ENCODE peak calls at places on chromosomes 13 and 19, in nine cellular contexts. D is GM06990, W is OCI-LY7, E is IMR-90, T is tibial nerve, Q is uterus, F is body of pancreas, Y is upper lobe of right lung, M is keratinocyte. O is an unnamed sample. For H3K36me3, the result is how much of the 10 kb centered on the place peaks cover.

GRCh38 chr13:90686438-90686837 is 661.0 kb upstream of the MIR17HG start:
- DNase-seq in E (peak), D (no peak), M (no peak), Y (no peak), W (no peak), T (no peak), F (no peak), Q (no peak), O (no peak)

GRCh38 chr13:106986687-106987434 is 418.9 kb upstream of the ARGLU1 start:
- DNase-seq in M (no peak), D (no peak), E (no peak), F (no peak), T (no peak), W (no peak), Q (no peak), Y (no peak), O (no peak)

GRCh38 chr13:21849323-21849722 is 178.4 kb downstream of the FGF9 start:
- DNase-seq in Y (no peak), E (peak), F (peak), Q (no peak), T (no peak), D (no peak), M (no peak), W (peak), O (peak)

GRCh38 chr19:48539503-48540096 is 12.4 kb upstream of the SULT2B1 start:
- DNase-seq in M (no peak), D (no peak), T (no peak), Q (no peak), Y (no peak), F (no peak), E (peak), W (no peak), O (peak)

GRCh38 chr13:74891610-74892009 is 590.4 kb downstream of the TBC1D4 start:
- DNase-seq in Y (no peak), W (no peak), E (peak), F (no peak), M (no peak), T (no peak), D (no peak), Q (no peak), O (no peak)

GRCh38 chr19:8858260-8858659 is 26.1 kb downstream of the MBD3L1 start:
- DNase-seq in W (no peak), Y (no peak), Q (no peak), E (no peak), F (no peak), D (no peak), M (no peak), T (no peak), O (no peak)

GRCh38 chr19:8363803-8364771 is at the start of gene ANGPTL4:
- DNase-seq in Q (peak), E (peak), D (no peak), F (peak), Y (peak), M (no peak), T (peak), W (no peak), O (peak)

GRCh38 chr13:37752156-37752555 is 117.4 kb downstream of the TRPC4 start:
- DNase-seq in F (no peak), E (no peak), D (no peak), Y (no peak), Q (no peak), W (no peak), T (no peak), M (no peak), O (no peak)

GRCh38 chr13:34179481-34179880 is 361.5 kb downstream of the RFC3 start:
- DNase-seq in Y (no peak), F (no peak), Q (no peak), W (no peak), E (peak), D (no peak), M (no peak), T (no peak), O (no peak)

GRCh38 chr13:75861786-75862185 is 225.7 kb downstream of the LMO7 start:
- DNase-seq in Y (no peak), Q (no peak), F (no peak), W (no peak), T (no peak), E (peak), D (no peak), M (no peak), O (no peak)

GRCh38 chr13:79901336-79901735 is 420.4 kb downstream of the NDFIP2 start:
- DNase-seq in Y (no peak), M (no peak), W (no peak), T (no peak), F (no peak), Q (no peak), D (no peak), E (peak), O (no peak)

GRCh38 chr13:42137856-42138537 is 89.5 kb downstream of the DGKH start:
- DNase-seq in M (no peak), Q (no peak), D (peak), E (peak), F (no peak), W (no peak), Y (no peak), T (no peak), O (no peak)

GRCh38 chr19:49592486-49593232 is 1.7 kb downstream of the PRR12 start:
- DNase-seq in Y (no peak), D (no peak), W (peak), M (no peak), Q (no peak), F (no peak), E (no peak), T (no peak), O (peak)

GRCh38 chr19:31499826-31500539 is 150.7 kb upstream of the TSHZ3 start:
- DNase-seq in Q (no peak), F (no peak), Y (no peak), E (no peak), W (no peak), M (no peak), D (no peak), T (no peak), O (no peak)

GRCh38 chr19:12872941-12873890 is 8.0 kb downstream of the DNASE2 start:
- DNase-seq in F (peak), D (no peak), Y (peak), M (peak), T (no peak), W (peak), Q (no peak), E (peak), O (peak)

GRCh38 chr13:75736132-75736531 is 100.0 kb downstream of the LMO7 start:
- DNase-seq in D (no peak), W (no peak), M (no peak), Q (no peak), Y (no peak), F (no peak), E (no peak), T (no peak), O (no peak)

GRCh38 chr19:18171605-18172327 is 1.8 kb upstream of the IFI30 start:
- DNase-seq in F (no peak), W (no peak), T (no peak), E (no peak), M (no peak), Y (peak), D (peak), Q (no peak), O (no peak)

GRCh38 chr13:52786747-52787146 is 47.1 kb upstream of the CNMD start:
- DNase-seq in Q (no peak), T (no peak), W (no peak), F (no peak), D (no peak), M (no peak), Y (no peak), E (no peak), O (no peak)

GRCh38 chr13:73059460-73060250 is 850 bp downstream of the KLF5 start:
- DNase-seq in Q (peak), Y (peak), E (peak), T (no peak), D (no peak), F (peak), M (no peak), W (peak), O (peak)

GRCh38 chr13:98344392-98344791 is 167.3 kb upstream of the RNF113B start:
- DNase-seq in D (no peak), M (no peak), T (no peak), Q (no peak), Y (no peak), W (no peak), E (no peak), F (no peak), O (no peak)

GRCh38 chr13:20109037-20109436 is 51.8 kb downstream of the GJA3 start:
- DNase-seq in D (no peak), Q (no peak), E (no peak), M (no peak), T (no peak), F (no peak), Y (no peak), W (no peak), O (no peak)

GRCh38 chr19:14519860-14520407 is 1.7 kb upstream of the DNAJB1 start:
- DNase-seq in M (peak), E (peak), W (no peak), Y (no peak), F (peak), Q (no peak), D (no peak), T (no peak), O (no peak)

GRCh38 chr13:43284162-43284561 is 260.8 kb downstream of the DNAJC15 start:
- DNase-seq in Y (no peak), M (no peak), W (no peak), Q (no peak), E (peak), D (no peak), T (no peak), F (no peak), O (no peak)

GRCh38 chr19:39795001-39795400 is 16.3 kb downstream of the LEUTX start:
- DNase-seq in F (no peak), M (no peak), T (no peak), Q (no peak), E (no peak), Y (no peak), D (peak), W (peak), O (no peak)

GRCh38 chr13:50230365-50230978 is 215.2 kb downstream of the KCNRG start:
- DNase-seq in T (no peak), D (no peak), Y (no peak), E (peak), W (no peak), Q (no peak), F (no peak), M (no peak), O (peak)

GRCh38 chr19:29111581-29111980 is 101.4 kb downstream of the UQCRFS1 start:
- DNase-seq in Q (no peak), W (no peak), T (no peak), F (no peak), D (no peak), Y (no peak), M (no peak), E (no peak), O (no peak)

GRCh38 chr19:57563547-57563946 is 3.9 kb upstream of the ZNF550 start:
- DNase-seq in E (no peak), T (no peak), F (no peak), Y (no peak), M (no peak), Q (no peak), D (no peak), W (no peak), O (no peak)

GRCh38 chr13:66886248-66886647 is 343.9 kb downstream of the PCDH9 start:
- DNase-seq in Y (no peak), T (no peak), F (no peak), W (peak), E (no peak), D (no peak), Q (no peak), M (no peak), O (no peak)

GRCh38 chr19:55041627-55042343 is 3.7 kb upstream of the GP6 start:
- DNase-seq in M (no peak), F (no peak), W (no peak), Q (no peak), T (no peak), Y (peak), E (no peak), D (no peak), O (no peak)

GRCh38 chr13:48078251-48078656 is 16.6 kb downstream of the MED4 start:
- DNase-seq in M (no peak), E (no peak), W (peak), F (no peak), Y (no peak), T (no peak), Q (no peak), D (peak), O (peak)

GRCh38 chr19:3908266-3909054 is 24.4 kb upstream of the NMRK2 start:
- DNase-seq in D (no peak), W (no peak), F (no peak), E (no peak), Q (no peak), T (no peak), M (no peak), Y (no peak), O (no peak)

GRCh38 chr13:22311734-22312404 is 641.0 kb downstream of the FGF9 start:
- DNase-seq in Y (no peak), M (no peak), Q (no peak), W (no peak), E (no peak), F (no peak), T (no peak), D (no peak), O (no peak)

GRCh38 chr19:50602935-50603334 is 34.7 kb upstream of the LRRC4B start:
- DNase-seq in M (no peak), E (no peak), T (no peak), Y (no peak), W (no peak), Q (no peak), D (no peak), F (no peak), O (no peak)

GRCh38 chr19:16371540-16371986 is 46.9 kb downstream of the KLF2 start:
- DNase-seq in Y (peak), M (no peak), T (no peak), E (no peak), Q (no peak), W (peak), F (no peak), D (peak), O (peak)

GRCh38 chr19:35868172-35868822 is at the start of gene APLP1:
- DNase-seq in Y (peak), M (no peak), Q (peak), F (peak), E (no peak), D (peak), T (no peak), W (peak), O (peak)

DNA sequence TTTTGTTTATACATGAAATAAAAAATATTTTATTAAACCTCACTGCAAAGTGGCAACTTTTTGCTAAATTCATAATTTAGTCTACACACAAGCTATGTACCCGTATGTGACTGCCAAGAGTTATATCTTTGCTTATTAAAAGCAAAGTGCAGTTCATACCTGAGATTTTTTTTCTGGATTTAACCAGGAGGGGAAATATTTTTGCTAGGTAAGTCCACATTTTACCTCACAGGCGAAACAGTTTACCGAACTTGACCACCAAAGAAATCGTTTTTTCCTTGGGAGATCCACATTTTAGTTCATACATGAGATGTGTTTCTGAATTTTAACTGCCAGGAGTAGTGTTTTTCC is 12.2 kb upstream of the JSRP1 start:
- DNase-seq in E (no peak), Y (no peak), W (no peak), Q (no peak), D (no peak), T (no peak), M (no peak), F (no peak), O (no peak)
- H3K4me3 ChIP-seq in E (no peak), Y (peak), W (peak), Q (no peak), D (peak), T (no peak), M (no peak), F (no peak), O (no peak)

GRCh38 chr13:110681868-110682550 is 23.9 kb downstream of the CARS2 start:
- DNase-seq in M (no peak), D (no peak), F (no peak), W (no peak), E (no peak), Y (no peak), T (no peak), Q (no peak), O (no peak)

GRCh38 chr13:110684388-110685056 is 21.4 kb downstream of the CARS2 start:
- DNase-seq in D (no peak), M (no peak), Y (no peak), T (no peak), E (no peak), F (no peak), W (no peak), Q (peak), O (peak)

GRCh38 chr13:110683921-110684320 is 22.0 kb downstream of the CARS2 start:
- DNase-seq in T (no peak), W (no peak), Q (no peak), D (no peak), Y (no peak), E (no peak), F (no peak), M (no peak), O (no peak)

GRCh38 chr13:110682746-110683145 is 23.2 kb downstream of the CARS2 start:
- DNase-seq in F (no peak), E (no peak), Y (no peak), Q (no peak), M (no peak), W (no peak), T (no peak), D (no peak), O (no peak)

DNA sequence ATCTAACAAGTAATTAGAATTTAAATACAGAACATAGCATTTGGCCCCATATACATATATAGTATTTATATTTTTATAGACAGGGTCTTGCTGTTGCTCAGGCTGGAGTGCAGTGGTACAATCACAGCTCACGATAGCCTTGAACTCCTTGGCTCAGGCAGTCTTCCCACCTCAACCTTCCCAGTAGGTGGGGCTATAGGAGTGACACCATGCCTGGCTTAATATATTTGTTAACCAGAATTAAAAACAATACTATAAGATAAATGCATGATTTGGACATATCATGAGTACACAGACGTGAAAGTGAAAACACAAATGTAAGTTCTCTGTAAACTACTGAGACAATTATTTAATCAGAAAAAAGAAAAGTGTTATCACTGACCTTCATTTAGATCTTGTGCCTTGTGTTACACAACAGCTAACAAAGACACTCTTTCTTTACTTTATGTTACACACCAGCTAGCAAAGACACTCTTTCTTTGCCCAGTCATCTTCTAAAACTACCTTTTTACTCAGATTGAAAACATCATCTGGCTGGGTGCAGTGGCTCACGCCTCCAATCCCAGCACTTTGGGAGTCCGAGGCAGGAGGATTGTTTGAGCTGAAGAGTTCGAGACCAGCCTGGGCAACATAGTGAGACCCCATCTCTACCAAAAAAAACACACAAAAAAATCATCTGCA is 22.6 kb downstream of the CARS2 start:
- DNase-seq in D (no peak), F (no peak), Q (no peak), Y (no peak), W (no peak), E (peak), T (no peak), M (no peak), O (peak)
- H3K36me3 ChIP-seq in D (under half), F (under half), Q (under half), Y (half or more), W (half or more), E (half or more), T (under half), M (under half), O (under half)

GRCh38 chr19:38399081-38399480 is 3.8 kb upstream of the FAM98C start:
- DNase-seq in D (no peak), E (no peak), Y (no peak), T (no peak), F (no peak), W (no peak), Q (no peak), M (no peak), O (no peak)
- H3K4me3 ChIP-seq in D (no peak), E (no peak), Y (no peak), T (no peak), F (no peak), W (no peak), Q (no peak), M (no peak), O (no peak)

DNA sequence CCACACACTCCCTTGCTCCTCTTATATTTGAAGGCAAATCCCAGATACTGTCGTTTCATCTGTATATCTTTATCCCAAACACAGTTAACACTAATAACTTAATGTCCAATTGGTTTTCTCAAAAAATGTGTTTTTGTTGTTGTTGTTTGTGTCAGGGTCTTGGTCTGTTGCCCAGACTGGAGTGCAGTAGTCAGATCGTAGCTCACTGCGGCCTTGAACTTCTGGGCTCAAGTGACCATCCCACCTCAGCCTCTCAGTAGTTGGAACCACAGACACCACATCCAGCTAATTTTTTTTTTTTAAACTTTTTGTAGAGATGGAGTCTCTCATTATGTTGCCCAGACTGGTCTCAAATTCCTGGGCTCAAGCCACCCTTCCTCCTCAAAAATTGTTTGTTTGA is 137.7 kb downstream of the PDS5B start:
- DNase-seq in F (no peak), D (no peak), E (no peak), M (no peak), W (no peak), Y (no peak), Q (no peak), T (no peak), O (no peak)
- H3K36me3 ChIP-seq in F (under half), D (under half), E (under half), M (under half), W (half or more), Y (under half), Q (under half), T (under half), O (under half)

GRCh38 chr13:33128134-33128533 is 111.9 kb downstream of the KL start:
- DNase-seq in T (no peak), Q (no peak), M (no peak), W (no peak), E (no peak), F (no peak), Y (no peak), D (no peak), O (no peak)
- H3K4me3 ChIP-seq in T (no peak), Q (no peak), M (no peak), W (no peak), E (no peak), F (no peak), Y (no peak), D (no peak), O (no peak)

GRCh38 chr13:81639984-81640582 is 1299.2 kb upstream of the SPRY2 start:
- DNase-seq in Q (no peak), D (no peak), W (peak), Y (no peak), F (peak), M (no peak), E (no peak), T (no peak), O (peak)

DNA sequence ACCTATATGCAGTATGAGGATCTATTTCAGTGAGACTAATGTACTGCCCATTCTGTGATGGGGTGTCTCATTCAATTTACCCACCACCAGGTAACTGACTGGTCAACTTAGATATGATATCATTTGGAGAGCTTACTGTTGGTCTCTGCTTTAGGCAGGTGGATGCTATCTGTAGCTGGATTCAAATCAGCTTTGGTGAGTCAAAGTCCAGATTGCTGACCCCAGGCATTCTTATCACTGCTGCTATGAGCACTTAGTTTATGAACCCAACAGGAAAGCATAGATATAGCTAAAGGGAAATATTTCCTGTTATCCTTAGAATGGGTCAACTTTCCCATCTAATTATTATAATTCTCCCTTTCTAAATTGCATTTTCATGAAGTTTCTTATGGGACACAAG is 1295.2 kb upstream of the SPRY2 start:
- DNase-seq in E (no peak), W (no peak), D (no peak), Q (no peak), M (no peak), F (no peak), Y (no peak), T (no peak), O (peak)
- H3K36me3 ChIP-seq in E (under half), W (under half), D (under half), Q (under half), M (under half), F (under half), Y (under half), T (under half), O (under half)

O was measured in small intestine.